ENCODE peak calls at places on chromosome 22, in nine cellular contexts. One of them, this sample, is unnamed.

GRCh38 chr22:22738959-22739585 is 94.7 kb downstream of the GGTLC2 start:
- DNase-seq in HFFc6: no peak
- DNase-seq in NCI-H1105: no peak
- DNase-seq in CD14-positive monocyte: no peak
- DNase-seq in effector memory CD4-positive, alpha-beta T cell: no peak
- DNase-seq in Caki2: no peak
- DNase-seq in GM04503: no peak
- DNase-seq in effector memory CD8-positive, alpha-beta T cell: no peak
- DNase-seq in left cardiac atrium: no peak
- DNase-seq in this sample: no peak

GRCh38 chr22:39215430-39216142 is 29.2 kb downstream of the PDGFB start:
- DNase-seq in CD14-positive monocyte: no peak
- DNase-seq in GM04503: no peak
- DNase-seq in effector memory CD8-positive, alpha-beta T cell: peak
- DNase-seq in Caki2: no peak
- DNase-seq in NCI-H1105: no peak
- DNase-seq in left cardiac atrium: peak
- DNase-seq in effector memory CD4-positive, alpha-beta T cell: peak
- DNase-seq in HFFc6: no peak
- DNase-seq in this sample: no peak

GRCh38 chr22:30243671-30244465 is 2.7 kb downstream of the LIF start:
- DNase-seq in Caki2: no peak
- DNase-seq in effector memory CD4-positive, alpha-beta T cell: no peak
- DNase-seq in CD14-positive monocyte: no peak
- DNase-seq in NCI-H1105: no peak
- DNase-seq in GM04503: no peak
- DNase-seq in HFFc6: no peak
- DNase-seq in effector memory CD8-positive, alpha-beta T cell: no peak
- DNase-seq in left cardiac atrium: no peak
- DNase-seq in this sample: no peak

GRCh38 chr22:43363580-43364435 is 20.6 kb upstream of the SCUBE1 start:
- DNase-seq in Caki2: no peak
- DNase-seq in CD14-positive monocyte: no peak
- DNase-seq in effector memory CD8-positive, alpha-beta T cell: no peak
- DNase-seq in effector memory CD4-positive, alpha-beta T cell: no peak
- DNase-seq in NCI-H1105: no peak
- DNase-seq in GM04503: no peak
- DNase-seq in left cardiac atrium: no peak
- DNase-seq in HFFc6: no peak
- DNase-seq in this sample: no peak

GRCh38 chr22:44092636-44093220 is 68.6 kb downstream of the PARVB start:
- DNase-seq in NCI-H1105: no peak
- DNase-seq in CD14-positive monocyte: no peak
- DNase-seq in HFFc6: no peak
- DNase-seq in effector memory CD4-positive, alpha-beta T cell: no peak
- DNase-seq in GM04503: no peak
- DNase-seq in effector memory CD8-positive, alpha-beta T cell: no peak
- DNase-seq in Caki2: no peak
- DNase-seq in left cardiac atrium: no peak
- DNase-seq in this sample: no peak

GRCh38 chr22:33569547-33569946 is 350.7 kb downstream of the LARGE1 start:
- DNase-seq in HFFc6: no peak
- DNase-seq in NCI-H1105: no peak
- DNase-seq in GM04503: no peak
- DNase-seq in effector memory CD8-positive, alpha-beta T cell: no peak
- DNase-seq in left cardiac atrium: no peak
- DNase-seq in Caki2: no peak
- DNase-seq in CD14-positive monocyte: no peak
- DNase-seq in effector memory CD4-positive, alpha-beta T cell: no peak
- DNase-seq in this sample: no peak

GRCh38 chr22:50119768-50120251 is 30.0 kb downstream of the MOV10L1 start:
- DNase-seq in HFFc6: no peak
- DNase-seq in CD14-positive monocyte: no peak
- DNase-seq in GM04503: no peak
- DNase-seq in effector memory CD8-positive, alpha-beta T cell: no peak
- DNase-seq in NCI-H1105: no peak
- DNase-seq in effector memory CD4-positive, alpha-beta T cell: no peak
- DNase-seq in left cardiac atrium: no peak
- DNase-seq in Caki2: no peak
- DNase-seq in this sample: no peak

GRCh38 chr22:31977141-31977781 is 32.9 kb downstream of the YWHAH start:
- DNase-seq in Caki2: peak
- DNase-seq in HFFc6: peak
- DNase-seq in NCI-H1105: peak
- DNase-seq in GM04503: no peak
- DNase-seq in effector memory CD4-positive, alpha-beta T cell: peak
- DNase-seq in left cardiac atrium: peak
- DNase-seq in effector memory CD8-positive, alpha-beta T cell: peak
- DNase-seq in CD14-positive monocyte: peak
- DNase-seq in this sample: peak

GRCh38 chr22:32473388-32473952 is 1.1 kb upstream of the FBXO7 start:
- DNase-seq in NCI-H1105: peak
- DNase-seq in effector memory CD8-positive, alpha-beta T cell: peak
- DNase-seq in HFFc6: peak
- DNase-seq in effector memory CD4-positive, alpha-beta T cell: peak
- DNase-seq in left cardiac atrium: no peak
- DNase-seq in CD14-positive monocyte: no peak
- DNase-seq in Caki2: peak
- DNase-seq in GM04503: peak
- DNase-seq in this sample: no peak

GRCh38 chr22:49866134-49866533 is 12.5 kb downstream of the ZBED4 start:
- DNase-seq in Caki2: no peak
- DNase-seq in CD14-positive monocyte: no peak
- DNase-seq in NCI-H1105: no peak
- DNase-seq in effector memory CD4-positive, alpha-beta T cell: no peak
- DNase-seq in effector memory CD8-positive, alpha-beta T cell: no peak
- DNase-seq in GM04503: no peak
- DNase-seq in left cardiac atrium: no peak
- DNase-seq in HFFc6: no peak
- DNase-seq in this sample: no peak

GRCh38 chr22:18031670-18032454 is 7.5 kb upstream of the MICAL3 start:
- DNase-seq in left cardiac atrium: no peak
- DNase-seq in NCI-H1105: no peak
- DNase-seq in effector memory CD4-positive, alpha-beta T cell: no peak
- DNase-seq in effector memory CD8-positive, alpha-beta T cell: no peak
- DNase-seq in CD14-positive monocyte: no peak
- DNase-seq in Caki2: peak
- DNase-seq in GM04503: peak
- DNase-seq in HFFc6: peak
- DNase-seq in this sample: peak

GRCh38 chr22:31347251-31348008 is 1.3 kb upstream of the PATZ1 start:
- DNase-seq in left cardiac atrium: peak
- DNase-seq in GM04503: no peak
- DNase-seq in effector memory CD4-positive, alpha-beta T cell: peak
- DNase-seq in effector memory CD8-positive, alpha-beta T cell: peak
- DNase-seq in Caki2: peak
- DNase-seq in NCI-H1105: peak
- DNase-seq in CD14-positive monocyte: no peak
- DNase-seq in HFFc6: peak
- DNase-seq in this sample: peak

This sample was measured in left ventricle myocardium inferior.